ENCODE peak calls at places on chromosomes 6 and 20, in eight cellular contexts. One of them, this sample, is unnamed.

GRCh38 chr6:121959501-121959900 is 440.0 kb upstream of the HSF2 start:
- DNase-seq in thyroid gland: no peak
- DNase-seq in nephron progenitor cell: no peak
- DNase-seq in stimulated activated CD4-positive, alpha-beta T cell treated with anti-CD3 and anti-CD28 coated beads, Interleukin-1b, Interleukin-23, amount 100 ng/mL, for 1 hour: no peak
- DNase-seq in cardiac fibroblast: no peak
- DNase-seq in NK-92 treated with Interleukin-12 subunit alpha and Interleukin-12 subunit beta, amount 100 ng/mL, for 24 hours: no peak
- DNase-seq in NCI-H2081: no peak
- DNase-seq in stimulated activated naive CD8-positive, alpha-beta T cell treated with anti-CD3 and anti-CD28 coated beads, Interleukin-15, Interleukin-2, amounts not matched to agents 100 U/mL and 50 U/mL, for 24 hours: no peak
- DNase-seq in this sample: no peak

GRCh38 chr6:111657146-111657545 is 51.5 kb upstream of the TRAF3IP2 start:
- DNase-seq in thyroid gland: no peak
- DNase-seq in nephron progenitor cell: no peak
- DNase-seq in stimulated activated CD4-positive, alpha-beta T cell treated with anti-CD3 and anti-CD28 coated beads, Interleukin-1b, Interleukin-23, amount 100 ng/mL, for 1 hour: no peak
- DNase-seq in cardiac fibroblast: peak
- DNase-seq in NK-92 treated with Interleukin-12 subunit alpha and Interleukin-12 subunit beta, amount 100 ng/mL, for 24 hours: no peak
- DNase-seq in NCI-H2081: no peak
- DNase-seq in stimulated activated naive CD8-positive, alpha-beta T cell treated with anti-CD3 and anti-CD28 coated beads, Interleukin-15, Interleukin-2, amounts not matched to agents 100 U/mL and 50 U/mL, for 24 hours: no peak
- DNase-seq in this sample: no peak

GRCh38 chr20:49115565-49115964 is 69.5 kb downstream of the CSE1L start:
- DNase-seq in thyroid gland: no peak
- DNase-seq in nephron progenitor cell: no peak
- DNase-seq in stimulated activated CD4-positive, alpha-beta T cell treated with anti-CD3 and anti-CD28 coated beads, Interleukin-1b, Interleukin-23, amount 100 ng/mL, for 1 hour: no peak
- DNase-seq in cardiac fibroblast: no peak
- DNase-seq in NK-92 treated with Interleukin-12 subunit alpha and Interleukin-12 subunit beta, amount 100 ng/mL, for 24 hours: no peak
- DNase-seq in NCI-H2081: no peak
- DNase-seq in stimulated activated naive CD8-positive, alpha-beta T cell treated with anti-CD3 and anti-CD28 coated beads, Interleukin-15, Interleukin-2, amounts not matched to agents 100 U/mL and 50 U/mL, for 24 hours: no peak
- DNase-seq in this sample: no peak

GRCh38 chr6:81340946-81341345 is 411.5 kb downstream of the TENT5A start:
- DNase-seq in thyroid gland: no peak
- DNase-seq in nephron progenitor cell: no peak
- DNase-seq in stimulated activated CD4-positive, alpha-beta T cell treated with anti-CD3 and anti-CD28 coated beads, Interleukin-1b, Interleukin-23, amount 100 ng/mL, for 1 hour: no peak
- DNase-seq in cardiac fibroblast: no peak
- DNase-seq in NK-92 treated with Interleukin-12 subunit alpha and Interleukin-12 subunit beta, amount 100 ng/mL, for 24 hours: no peak
- DNase-seq in NCI-H2081: no peak
- DNase-seq in stimulated activated naive CD8-positive, alpha-beta T cell treated with anti-CD3 and anti-CD28 coated beads, Interleukin-15, Interleukin-2, amounts not matched to agents 100 U/mL and 50 U/mL, for 24 hours: no peak
- DNase-seq in this sample: no peak

GRCh38 chr6:151275121-151275520 is 35.4 kb downstream of the AKAP12 start:
- DNase-seq in thyroid gland: no peak
- DNase-seq in nephron progenitor cell: no peak
- DNase-seq in stimulated activated CD4-positive, alpha-beta T cell treated with anti-CD3 and anti-CD28 coated beads, Interleukin-1b, Interleukin-23, amount 100 ng/mL, for 1 hour: no peak
- DNase-seq in cardiac fibroblast: no peak
- DNase-seq in NK-92 treated with Interleukin-12 subunit alpha and Interleukin-12 subunit beta, amount 100 ng/mL, for 24 hours: no peak
- DNase-seq in NCI-H2081: no peak
- DNase-seq in stimulated activated naive CD8-positive, alpha-beta T cell treated with anti-CD3 and anti-CD28 coated beads, Interleukin-15, Interleukin-2, amounts not matched to agents 100 U/mL and 50 U/mL, for 24 hours: no peak
- DNase-seq in this sample: no peak

GRCh38 chr20:8646026-8646425 is 422.9 kb upstream of the PLCB4 start:
- DNase-seq in thyroid gland: no peak
- DNase-seq in nephron progenitor cell: no peak
- DNase-seq in stimulated activated CD4-positive, alpha-beta T cell treated with anti-CD3 and anti-CD28 coated beads, Interleukin-1b, Interleukin-23, amount 100 ng/mL, for 1 hour: no peak
- DNase-seq in cardiac fibroblast: peak
- DNase-seq in NK-92 treated with Interleukin-12 subunit alpha and Interleukin-12 subunit beta, amount 100 ng/mL, for 24 hours: no peak
- DNase-seq in NCI-H2081: no peak
- DNase-seq in stimulated activated naive CD8-positive, alpha-beta T cell treated with anti-CD3 and anti-CD28 coated beads, Interleukin-15, Interleukin-2, amounts not matched to agents 100 U/mL and 50 U/mL, for 24 hours: no peak
- DNase-seq in this sample: no peak

GRCh38 chr20:61662946-61663460 is 402.7 kb downstream of the TAF4 start:
- DNase-seq in thyroid gland: no peak
- DNase-seq in nephron progenitor cell: no peak
- DNase-seq in stimulated activated CD4-positive, alpha-beta T cell treated with anti-CD3 and anti-CD28 coated beads, Interleukin-1b, Interleukin-23, amount 100 ng/mL, for 1 hour: no peak
- DNase-seq in cardiac fibroblast: no peak
- DNase-seq in NK-92 treated with Interleukin-12 subunit alpha and Interleukin-12 subunit beta, amount 100 ng/mL, for 24 hours: no peak
- DNase-seq in NCI-H2081: no peak
- DNase-seq in stimulated activated naive CD8-positive, alpha-beta T cell treated with anti-CD3 and anti-CD28 coated beads, Interleukin-15, Interleukin-2, amounts not matched to agents 100 U/mL and 50 U/mL, for 24 hours: no peak
- DNase-seq in this sample: no peak

GRCh38 chr6:33000053-33000452 is 9.3 kb downstream of the HLA-DOA start:
- DNase-seq in thyroid gland: no peak
- DNase-seq in nephron progenitor cell: no peak
- DNase-seq in stimulated activated CD4-positive, alpha-beta T cell treated with anti-CD3 and anti-CD28 coated beads, Interleukin-1b, Interleukin-23, amount 100 ng/mL, for 1 hour: no peak
- DNase-seq in cardiac fibroblast: no peak
- DNase-seq in NK-92 treated with Interleukin-12 subunit alpha and Interleukin-12 subunit beta, amount 100 ng/mL, for 24 hours: no peak
- DNase-seq in NCI-H2081: no peak
- DNase-seq in stimulated activated naive CD8-positive, alpha-beta T cell treated with anti-CD3 and anti-CD28 coated beads, Interleukin-15, Interleukin-2, amounts not matched to agents 100 U/mL and 50 U/mL, for 24 hours: no peak
- DNase-seq in this sample: no peak

GRCh38 chr20:41029150-41029872 is 689 bp downstream of the TOP1 start:
- DNase-seq in thyroid gland: peak
- DNase-seq in nephron progenitor cell: peak
- DNase-seq in stimulated activated CD4-positive, alpha-beta T cell treated with anti-CD3 and anti-CD28 coated beads, Interleukin-1b, Interleukin-23, amount 100 ng/mL, for 1 hour: no peak
- DNase-seq in cardiac fibroblast: peak
- DNase-seq in NK-92 treated with Interleukin-12 subunit alpha and Interleukin-12 subunit beta, amount 100 ng/mL, for 24 hours: peak
- DNase-seq in NCI-H2081: no peak
- DNase-seq in stimulated activated naive CD8-positive, alpha-beta T cell treated with anti-CD3 and anti-CD28 coated beads, Interleukin-15, Interleukin-2, amounts not matched to agents 100 U/mL and 50 U/mL, for 24 hours: peak
- DNase-seq in this sample: peak

GRCh38 chr20:34302312-34302722 is 838 bp downstream of the AHCY start:
- DNase-seq in thyroid gland: no peak
- DNase-seq in nephron progenitor cell: no peak
- DNase-seq in stimulated activated CD4-positive, alpha-beta T cell treated with anti-CD3 and anti-CD28 coated beads, Interleukin-1b, Interleukin-23, amount 100 ng/mL, for 1 hour: no peak
- DNase-seq in cardiac fibroblast: peak
- DNase-seq in NK-92 treated with Interleukin-12 subunit alpha and Interleukin-12 subunit beta, amount 100 ng/mL, for 24 hours: no peak
- DNase-seq in NCI-H2081: no peak
- DNase-seq in stimulated activated naive CD8-positive, alpha-beta T cell treated with anti-CD3 and anti-CD28 coated beads, Interleukin-15, Interleukin-2, amounts not matched to agents 100 U/mL and 50 U/mL, for 24 hours: no peak
- DNase-seq in this sample: peak

GRCh38 chr6:129871220-129871619 is 10.1 kb upstream of the TMEM244 start:
- DNase-seq in thyroid gland: no peak
- DNase-seq in nephron progenitor cell: no peak
- DNase-seq in stimulated activated CD4-positive, alpha-beta T cell treated with anti-CD3 and anti-CD28 coated beads, Interleukin-1b, Interleukin-23, amount 100 ng/mL, for 1 hour: no peak
- DNase-seq in cardiac fibroblast: no peak
- DNase-seq in NK-92 treated with Interleukin-12 subunit alpha and Interleukin-12 subunit beta, amount 100 ng/mL, for 24 hours: no peak
- DNase-seq in NCI-H2081: no peak
- DNase-seq in stimulated activated naive CD8-positive, alpha-beta T cell treated with anti-CD3 and anti-CD28 coated beads, Interleukin-15, Interleukin-2, amounts not matched to agents 100 U/mL and 50 U/mL, for 24 hours: no peak
- DNase-seq in this sample: no peak

GRCh38 chr20:50663095-50663821 is 28.1 kb downstream of the RIPOR3 start:
- DNase-seq in thyroid gland: peak
- DNase-seq in nephron progenitor cell: no peak
- DNase-seq in stimulated activated CD4-positive, alpha-beta T cell treated with anti-CD3 and anti-CD28 coated beads, Interleukin-1b, Interleukin-23, amount 100 ng/mL, for 1 hour: no peak
- DNase-seq in cardiac fibroblast: no peak
- DNase-seq in NK-92 treated with Interleukin-12 subunit alpha and Interleukin-12 subunit beta, amount 100 ng/mL, for 24 hours: no peak
- DNase-seq in NCI-H2081: no peak
- DNase-seq in stimulated activated naive CD8-positive, alpha-beta T cell treated with anti-CD3 and anti-CD28 coated beads, Interleukin-15, Interleukin-2, amounts not matched to agents 100 U/mL and 50 U/mL, for 24 hours: no peak
- DNase-seq in this sample: peak